ENCODE peak calls at places on chromosomes 7 and 10, in four cellular contexts. D is activated CD4-positive, alpha-beta T cell treated with anti-CD3 and anti-CD28 coated beads, Interleukin-2, amount 10 ng/mL, durations not matched to agents 7 days and 5 days; E is foreskin fibroblast; L is HCEC 1CT. K is an unnamed sample.

GRCh38 chr10:33336606-33337334 is 2.3 kb upstream of the NRP1 start:
- DNase-seq in E (peak), D (no peak), L (peak), K (no peak)

GRCh38 chr10:43024942-43025700 is 51.7 kb upstream of the RET start:
- DNase-seq in D (no peak), E (no peak), L (no peak), K (no peak)

GRCh38 chr10:78116451-78116850 is 82.8 kb downstream of the RPS24 start:
- DNase-seq in E (no peak), D (no peak), L (no peak), K (no peak)

GRCh38 chr7:74183653-74184450 is 9.7 kb downstream of the EIF4H start:
- DNase-seq in E (no peak), D (no peak), L (no peak), K (no peak)

GRCh38 chr10:33193057-33193866 is 141.2 kb downstream of the NRP1 start:
- DNase-seq in D (peak), E (peak), L (peak), K (peak)

GRCh38 chr7:2710901-2711551 is 23.0 kb downstream of the AMZ1 start:
- DNase-seq in E (no peak), L (no peak), D (peak), K (no peak)

GRCh38 chr7:100221767-100222444 is 2.2 kb downstream of the PVRIG start:
- DNase-seq in L (no peak), E (no peak), D (no peak), K (no peak)

GRCh38 chr7:34544621-34545020 is 113.4 kb upstream of the NPSR1 start:
- DNase-seq in D (no peak), L (no peak), E (no peak), K (no peak)

GRCh38 chr7:133978502-133979295 is 148.4 kb upstream of the LRGUK start:
- DNase-seq in L (no peak), D (no peak), E (no peak), K (no peak)

GRCh38 chr10:3832022-3832786 is 47.2 kb upstream of the KLF6 start:
- DNase-seq in E (no peak), D (no peak), L (no peak), K (no peak)

GRCh38 chr7:48875300-48875916 is 48.9 kb upstream of the CDC14C start:
- DNase-seq in L (peak), D (peak), E (no peak), K (peak)

GRCh38 chr7:2478387-2478760 is 2.2 kb upstream of the GRIFIN start:
- DNase-seq in D (no peak), E (peak), L (no peak), K (peak)

K was measured in fibroblast of lung.